ENCODE peak calls at places on chromosomes 11 and 22, in five cellular contexts. One of them, this sample, is unnamed.

GRCh38 chr11:100759856-100760255 is 72.8 kb downstream of the ARHGAP42 start:
- DNase-seq in mucosa of gallbladder: no peak
- DNase-seq in stomach: no peak
- DNase-seq in MV-4-11: no peak
- DNase-seq in stimulated activated CD4-positive, alpha-beta T cell treated with anti-CD3 and anti-CD28 coated beads, Interleukin-1b, Interleukin-23, amount 100 ng/mL, for 1 hour: no peak
- DNase-seq in this sample: no peak

GRCh38 chr11:57332694-57333440 is 2.8 kb downstream of the SSRP1 start:
- DNase-seq in mucosa of gallbladder: no peak
- DNase-seq in stomach: no peak
- DNase-seq in MV-4-11: no peak
- DNase-seq in stimulated activated CD4-positive, alpha-beta T cell treated with anti-CD3 and anti-CD28 coated beads, Interleukin-1b, Interleukin-23, amount 100 ng/mL, for 1 hour: no peak
- DNase-seq in this sample: no peak

GRCh38 chr11:19845633-19846032 is 133.0 kb downstream of the NAV2 start:
- DNase-seq in mucosa of gallbladder: no peak
- DNase-seq in stomach: no peak
- DNase-seq in MV-4-11: no peak
- DNase-seq in stimulated activated CD4-positive, alpha-beta T cell treated with anti-CD3 and anti-CD28 coated beads, Interleukin-1b, Interleukin-23, amount 100 ng/mL, for 1 hour: no peak
- DNase-seq in this sample: no peak

GRCh38 chr22:48376936-48377335 is 1450.7 kb downstream of the BRD1 start:
- DNase-seq in mucosa of gallbladder: no peak
- DNase-seq in stomach: no peak
- DNase-seq in MV-4-11: no peak
- DNase-seq in stimulated activated CD4-positive, alpha-beta T cell treated with anti-CD3 and anti-CD28 coated beads, Interleukin-1b, Interleukin-23, amount 100 ng/mL, for 1 hour: no peak
- DNase-seq in this sample: no peak

GRCh38 chr11:118530683-118531596 is at the start of gene TMEM25:
- DNase-seq in mucosa of gallbladder: peak; percentile 63
- DNase-seq in stomach: peak; percentile 70
- DNase-seq in MV-4-11: no peak
- DNase-seq in stimulated activated CD4-positive, alpha-beta T cell treated with anti-CD3 and anti-CD28 coated beads, Interleukin-1b, Interleukin-23, amount 100 ng/mL, for 1 hour: peak; percentile 14
- DNase-seq in this sample: peak; percentile 62

GRCh38 chr22:39184586-39185577 is 32.4 kb upstream of the CBX7 start:
- DNase-seq in mucosa of gallbladder: no peak
- DNase-seq in stomach: no peak
- DNase-seq in MV-4-11: no peak
- DNase-seq in stimulated activated CD4-positive, alpha-beta T cell treated with anti-CD3 and anti-CD28 coated beads, Interleukin-1b, Interleukin-23, amount 100 ng/mL, for 1 hour: no peak
- DNase-seq in this sample: no peak

GRCh38 chr11:13098890-13099289 is 89.8 kb downstream of the RASSF10 start:
- DNase-seq in mucosa of gallbladder: no peak
- DNase-seq in stomach: no peak
- DNase-seq in MV-4-11: no peak
- DNase-seq in stimulated activated CD4-positive, alpha-beta T cell treated with anti-CD3 and anti-CD28 coated beads, Interleukin-1b, Interleukin-23, amount 100 ng/mL, for 1 hour: no peak
- DNase-seq in this sample: no peak

GRCh38 chr22:19729507-19729906 is 6.2 kb downstream of the GP1BB start:
- DNase-seq in mucosa of gallbladder: no peak
- DNase-seq in stomach: no peak
- DNase-seq in MV-4-11: no peak
- DNase-seq in stimulated activated CD4-positive, alpha-beta T cell treated with anti-CD3 and anti-CD28 coated beads, Interleukin-1b, Interleukin-23, amount 100 ng/mL, for 1 hour: no peak
- DNase-seq in this sample: no peak

GRCh38 chr11:27118371-27118770 is 77.8 kb downstream of the BBOX1 start:
- DNase-seq in mucosa of gallbladder: no peak
- DNase-seq in stomach: no peak
- DNase-seq in MV-4-11: no peak
- DNase-seq in stimulated activated CD4-positive, alpha-beta T cell treated with anti-CD3 and anti-CD28 coated beads, Interleukin-1b, Interleukin-23, amount 100 ng/mL, for 1 hour: no peak
- DNase-seq in this sample: no peak

GRCh38 chr11:75562048-75562835 is at the start of gene SERPINH1:
- DNase-seq in mucosa of gallbladder: peak; percentile 84
- DNase-seq in stomach: peak; percentile 88
- DNase-seq in MV-4-11: peak; percentile 79
- DNase-seq in stimulated activated CD4-positive, alpha-beta T cell treated with anti-CD3 and anti-CD28 coated beads, Interleukin-1b, Interleukin-23, amount 100 ng/mL, for 1 hour: no peak
- DNase-seq in this sample: peak; percentile 89

GRCh38 chr22:42468841-42469240 is 36.6 kb upstream of the NFAM1 start:
- DNase-seq in mucosa of gallbladder: no peak
- DNase-seq in stomach: no peak
- DNase-seq in MV-4-11: peak; percentile 24
- DNase-seq in stimulated activated CD4-positive, alpha-beta T cell treated with anti-CD3 and anti-CD28 coated beads, Interleukin-1b, Interleukin-23, amount 100 ng/mL, for 1 hour: no peak
- DNase-seq in this sample: no peak

GRCh38 chr11:86592047-86592564 is 80.3 kb downstream of the ME3 start:
- DNase-seq in mucosa of gallbladder: no peak
- DNase-seq in stomach: no peak
- DNase-seq in MV-4-11: no peak
- DNase-seq in stimulated activated CD4-positive, alpha-beta T cell treated with anti-CD3 and anti-CD28 coated beads, Interleukin-1b, Interleukin-23, amount 100 ng/mL, for 1 hour: no peak
- DNase-seq in this sample: peak; percentile 53

GRCh38 chr22:43435851-43436535 is 24.2 kb downstream of the MPPED1 start:
- DNase-seq in mucosa of gallbladder: peak; percentile 44
- DNase-seq in stomach: peak; percentile 88
- DNase-seq in MV-4-11: no peak
- DNase-seq in stimulated activated CD4-positive, alpha-beta T cell treated with anti-CD3 and anti-CD28 coated beads, Interleukin-1b, Interleukin-23, amount 100 ng/mL, for 1 hour: no peak
- DNase-seq in this sample: no peak

GRCh38 chr11:393219-394033 is 583 bp upstream of the PKP3 start:
- DNase-seq in mucosa of gallbladder: no peak
- DNase-seq in stomach: peak; percentile 66
- DNase-seq in MV-4-11: no peak
- DNase-seq in stimulated activated CD4-positive, alpha-beta T cell treated with anti-CD3 and anti-CD28 coated beads, Interleukin-1b, Interleukin-23, amount 100 ng/mL, for 1 hour: no peak
- DNase-seq in this sample: no peak

GRCh38 chr22:27747396-27748256 is 53.9 kb downstream of the MN1 start:
- DNase-seq in mucosa of gallbladder: no peak
- DNase-seq in stomach: no peak
- DNase-seq in MV-4-11: no peak
- DNase-seq in stimulated activated CD4-positive, alpha-beta T cell treated with anti-CD3 and anti-CD28 coated beads, Interleukin-1b, Interleukin-23, amount 100 ng/mL, for 1 hour: no peak
- DNase-seq in this sample: no peak

GRCh38 chr11:108890482-108891092 is 225.7 kb downstream of the DDX10 start:
- DNase-seq in mucosa of gallbladder: no peak
- DNase-seq in stomach: no peak
- DNase-seq in MV-4-11: no peak
- DNase-seq in stimulated activated CD4-positive, alpha-beta T cell treated with anti-CD3 and anti-CD28 coated beads, Interleukin-1b, Interleukin-23, amount 100 ng/mL, for 1 hour: no peak
- DNase-seq in this sample: no peak

GRCh38 chr22:41780714-41781507 is 19.6 kb upstream of the CCDC134 start:
- DNase-seq in mucosa of gallbladder: peak; percentile 65
- DNase-seq in stomach: peak; percentile 67
- DNase-seq in MV-4-11: peak; percentile 92
- DNase-seq in stimulated activated CD4-positive, alpha-beta T cell treated with anti-CD3 and anti-CD28 coated beads, Interleukin-1b, Interleukin-23, amount 100 ng/mL, for 1 hour: peak; percentile 77
- DNase-seq in this sample: peak; percentile 70

GRCh38 chr11:33735426-33736147 is 636 bp downstream of the CD59 start:
- DNase-seq in mucosa of gallbladder: no peak
- DNase-seq in stomach: peak; percentile 50
- DNase-seq in MV-4-11: peak; percentile 29
- DNase-seq in stimulated activated CD4-positive, alpha-beta T cell treated with anti-CD3 and anti-CD28 coated beads, Interleukin-1b, Interleukin-23, amount 100 ng/mL, for 1 hour: no peak
- DNase-seq in this sample: peak; percentile 44

GRCh38 chr11:10392680-10393079 is 62.4 kb upstream of the AMPD3 start:
- DNase-seq in mucosa of gallbladder: no peak
- DNase-seq in stomach: no peak
- DNase-seq in MV-4-11: no peak
- DNase-seq in stimulated activated CD4-positive, alpha-beta T cell treated with anti-CD3 and anti-CD28 coated beads, Interleukin-1b, Interleukin-23, amount 100 ng/mL, for 1 hour: no peak
- DNase-seq in this sample: no peak

This sample was measured in lung.